ENCODE peak calls at places on chromosomes 2 and 18, in nine cellular contexts. D is HFFc6; Y is CD4-positive, alpha-beta T cell; N is gastrocnemius medialis; C is adrenal gland; A is cardiac muscle cell; X is tibial artery; Z is left ventricle myocardium inferior; Q is endothelial cell. H is an unnamed sample.

GRCh38 chr2:33015421-33016142 is 68.8 kb downstream of the LTBP1 start:
- DNase-seq in D (peak; percentile 81), Y (no peak), N (no peak), C (no peak), A (peak; percentile 87), X (no peak), Z (no peak), Q (no peak), H (no peak)

GRCh38 chr2:27249891-27250651 is 12.8 kb downstream of the SLC30A3 start:
- DNase-seq in D (peak; percentile 11), Y (peak; percentile 38), N (no peak), C (peak; percentile 76), A (peak; percentile 67), X (no peak), Z (peak; percentile 48), Q (peak; percentile 79), H (peak; percentile 84)

GRCh38 chr18:56770873-56771272 is 119.7 kb downstream of the WDR7 start:
- DNase-seq in D (peak; percentile 3), Y (no peak), N (no peak), C (no peak), A (peak; percentile 6), X (no peak), Z (no peak), Q (no peak), H (no peak)

GRCh38 chr2:179096090-179096489 is 46.2 kb upstream of the CCDC141 start:
- DNase-seq in D (no peak), Y (peak; percentile 15), N (no peak), C (no peak), A (no peak), X (no peak), Z (no peak), Q (no peak), H (no peak)

GRCh38 chr2:135676031-135676430 is 65.6 kb upstream of the UBXN4 start:
- DNase-seq in D (no peak), Y (no peak), N (no peak), C (no peak), A (peak; percentile 9), X (no peak), Z (no peak), Q (no peak), H (no peak)

GRCh38 chr2:202215179-202215578 is 23.2 kb downstream of the SUMO1 start:
- DNase-seq in D (no peak), Y (no peak), N (no peak), C (no peak), A (peak; percentile 5), X (no peak), Z (no peak), Q (no peak), H (no peak)

GRCh38 chr2:143803936-143804335 is 674.7 kb downstream of the ARHGAP15 start:
- DNase-seq in D (no peak), Y (no peak), N (no peak), C (no peak), A (peak; percentile 26), X (no peak), Z (no peak), Q (no peak), H (no peak)

GRCh38 chr18:2030647-2031046 is 540.7 kb downstream of the METTL4 start:
- DNase-seq in D (no peak), Y (no peak), N (no peak), C (no peak), A (no peak), X (no peak), Z (no peak), Q (no peak), H (no peak)

GRCh38 chr2:73020657-73021370 is 50.7 kb downstream of the SFXN5 start:
- DNase-seq in D (peak; percentile 71), Y (no peak), N (no peak), C (peak; percentile 19), A (peak; percentile 63), X (no peak), Z (no peak), Q (no peak), H (no peak)

GRCh38 chr2:240879105-240879504 is 10.5 kb downstream of the AGXT start:
- DNase-seq in D (no peak), Y (no peak), N (no peak), C (no peak), A (no peak), X (no peak), Z (no peak), Q (no peak), H (no peak)

GRCh38 chr2:15846626-15847025 is 93.7 kb upstream of the MYCN start:
- DNase-seq in D (no peak), Y (no peak), N (no peak), C (no peak), A (no peak), X (no peak), Z (no peak), Q (no peak), H (no peak)

GRCh38 chr2:169736902-169737301 is 3.3 kb downstream of the KLHL23 start:
- DNase-seq in D (no peak), Y (no peak), N (no peak), C (no peak), A (no peak), X (no peak), Z (no peak), Q (no peak), H (no peak)

DNA sequence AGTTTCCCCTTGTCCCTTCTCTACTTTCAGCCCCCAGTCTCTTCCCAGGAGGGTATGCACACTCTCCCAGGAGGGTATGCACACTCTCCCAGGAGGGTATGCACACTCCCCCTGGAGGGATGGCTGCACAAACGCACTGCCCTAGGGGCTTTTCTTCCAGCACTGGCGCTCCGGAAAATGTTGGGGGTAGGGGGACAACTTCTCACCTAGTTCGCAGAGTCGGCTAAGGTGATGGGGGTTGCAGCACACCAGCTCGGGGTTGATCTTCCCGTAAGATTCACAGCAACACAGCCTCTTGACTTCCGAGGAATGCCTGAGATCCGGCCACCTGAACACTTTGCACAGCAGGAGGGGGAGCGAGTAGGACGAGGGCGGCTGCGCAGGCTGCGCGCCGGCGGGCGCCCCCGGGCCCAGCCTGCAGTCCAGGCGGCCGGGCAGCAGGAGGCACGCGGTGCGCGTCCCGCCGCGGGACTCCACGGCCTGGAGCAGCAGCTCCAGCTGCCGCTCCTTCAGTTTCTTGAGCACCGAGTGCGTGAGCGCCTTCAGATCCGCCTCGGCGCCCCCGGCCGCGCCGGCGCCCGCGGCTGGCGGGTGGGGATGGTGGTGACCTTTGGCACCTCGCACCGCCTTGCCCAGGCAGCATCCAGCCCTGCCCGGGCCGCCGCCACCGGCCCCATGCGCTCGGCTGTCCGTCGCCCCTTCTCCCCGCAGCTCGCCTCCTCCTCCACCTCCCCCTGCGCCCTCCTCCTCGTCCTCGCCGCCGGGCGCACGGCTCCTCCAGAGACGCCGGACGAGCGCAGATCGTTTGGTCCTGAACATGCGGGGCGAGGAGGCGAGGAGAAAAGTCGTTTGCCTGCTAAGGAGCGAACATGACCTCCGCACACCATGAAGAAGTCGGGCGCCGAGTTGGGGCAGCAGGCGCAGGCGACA is 894 bp downstream of the SMAD7 start:
- DNase-seq in D (no peak), Y (no peak), N (no peak), C (no peak), A (peak; percentile 66), X (no peak), Z (no peak), Q (peak; percentile 55), H (peak; percentile 75)
- TF ChIP-seq CTCF in D (peak; percentile 60), Y (no peak), N (peak; percentile 22), C (no peak), A (no peak), X (no peak), Z (peak; percentile 49), Q (peak; percentile 17), H (no peak)

DNA sequence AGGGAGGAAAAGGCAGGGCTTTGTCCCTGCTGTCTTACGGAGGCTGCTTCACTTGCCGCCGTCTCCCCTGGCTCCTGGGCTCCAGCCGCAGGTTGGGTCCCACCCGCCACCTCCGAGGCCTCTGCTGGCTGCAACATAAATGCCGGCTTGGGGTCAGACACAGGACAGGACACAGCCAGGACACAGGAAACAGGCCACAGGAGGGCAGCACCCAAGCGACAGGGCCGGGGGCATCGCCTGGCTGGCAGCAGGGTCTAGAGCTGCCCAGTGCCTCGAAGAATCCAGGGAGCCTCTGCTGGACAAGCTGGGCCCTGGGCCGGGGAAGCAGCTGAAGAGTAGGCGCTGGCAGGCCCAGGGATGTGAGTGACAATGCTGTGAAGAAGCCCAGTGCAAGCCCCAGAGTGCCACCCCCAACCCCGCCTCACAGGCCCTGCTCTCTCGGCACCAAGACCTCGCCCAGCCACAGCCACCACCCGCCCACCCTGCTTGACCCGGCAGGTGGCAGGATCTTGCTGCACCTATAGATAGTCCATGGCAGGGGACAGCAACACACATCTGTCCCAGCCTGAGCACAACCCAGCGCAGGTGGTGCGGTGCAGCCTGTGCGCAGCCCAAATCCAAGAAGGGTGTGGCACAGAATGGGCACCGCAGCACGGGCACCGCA is 55.7 kb downstream of the BIN1 start:
- DNase-seq in D (no peak), Y (no peak), N (no peak), C (peak; percentile 29), A (no peak), X (no peak), Z (peak; percentile 14), Q (no peak), H (peak; percentile 22)
- TF ChIP-seq CTCF in D (peak; percentile 5), Y (no peak), N (peak; percentile 34), C (no peak), A (no peak), X (no peak), Z (no peak), Q (no peak), H (no peak)

DNA sequence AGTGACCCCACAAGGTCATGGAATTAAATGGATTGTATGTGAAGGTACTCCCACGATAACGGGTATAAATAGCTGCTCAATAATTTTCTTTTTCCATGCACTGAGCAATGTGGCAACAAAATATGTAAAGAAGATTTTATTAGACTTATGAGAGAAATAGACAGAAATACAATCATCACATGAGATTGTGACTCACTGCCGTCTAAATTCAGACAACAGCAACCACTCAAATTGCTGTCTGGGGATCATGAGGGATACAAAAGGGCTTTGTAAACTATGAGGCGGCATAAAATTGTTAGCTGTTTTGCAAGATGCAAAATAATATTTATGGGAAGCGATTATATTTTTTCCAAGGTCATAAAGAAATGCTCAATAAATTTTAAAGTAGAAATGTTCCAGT is 259.1 kb upstream of the AGAP1 start:
- DNase-seq in D (no peak), Y (no peak), N (no peak), C (no peak), A (peak; percentile 44), X (no peak), Z (no peak), Q (no peak), H (no peak)
- TF ChIP-seq CTCF in D (no peak), Y (no peak), N (no peak), C (no peak), A (no peak), X (no peak), Z (no peak), Q (no peak), H (no peak)

GRCh38 chr2:57937456-57937855 is 109.2 kb upstream of the VRK2 start:
- DNase-seq in D (no peak), Y (no peak), N (no peak), C (no peak), A (no peak), X (no peak), Z (no peak), Q (no peak), H (no peak)
- TF ChIP-seq CTCF in D (no peak), Y (no peak), N (no peak), C (no peak), A (no peak), X (no peak), Z (no peak), Q (no peak), H (no peak)

DNA sequence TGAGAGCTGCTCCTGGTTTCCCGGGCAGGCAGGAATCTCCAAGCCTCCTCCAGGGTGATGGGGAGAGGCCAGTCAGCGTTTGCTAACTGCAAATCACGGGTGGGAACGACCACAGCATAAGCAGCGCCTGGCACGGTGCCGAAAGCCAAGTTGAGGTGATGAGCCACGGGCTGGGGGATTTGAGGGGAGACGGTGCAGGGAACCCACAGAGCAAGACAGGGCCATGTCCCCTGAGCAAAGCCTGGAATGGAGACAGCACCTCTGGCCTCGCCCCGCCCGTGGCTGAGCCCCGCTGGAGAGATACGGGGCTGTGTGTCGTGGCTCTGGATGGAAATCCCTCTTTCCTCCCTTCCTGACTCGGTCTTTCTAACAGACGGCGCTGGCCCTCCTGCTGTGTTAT is 31.5 kb upstream of the TMEM18 start:
- DNase-seq in D (no peak), Y (no peak), N (no peak), C (no peak), A (no peak), X (no peak), Z (no peak), Q (no peak), H (no peak)
- TF ChIP-seq CTCF in D (no peak), Y (no peak), N (no peak), C (no peak), A (no peak), X (no peak), Z (no peak), Q (no peak), H (no peak)

H was measured in glutamatergic neuron.